ENCODE peak calls at places on chromosomes 1 and 21, in six cellular contexts. A is SK-N-SH, M is HCT116, R is PC-3, E is H9, V is neuronal stem cell. P is an unnamed sample. For H3K9me3, the result is how much of the 10 kb centered on the place peaks cover.

GRCh38 chr1:93827633-93828436 is 51.2 kb downstream of the DNTTIP2 start:
- DNase-seq in A (no peak), E (no peak), R (peak), V (no peak), M (no peak), P (no peak)

GRCh38 chr1:4120557-4121292 is 220.7 kb upstream of the C1orf174 start:
- DNase-seq in A (no peak), E (no peak), V (no peak), R (no peak), M (no peak), P (no peak)

GRCh38 chr1:181119076-181119989 is 30.8 kb downstream of the IER5 start:
- DNase-seq in R (peak), M (peak), E (no peak), A (no peak), V (no peak), P (no peak)

GRCh38 chr1:237712808-237713207 is 177.9 kb downstream of the ZP4 start:
- DNase-seq in A (no peak), E (no peak), M (no peak), R (no peak), V (no peak), P (no peak)

GRCh38 chr1:204262506-204263239 is 48.9 kb upstream of the GOLT1A start:
- DNase-seq in M (no peak), E (no peak), V (no peak), A (no peak), R (no peak), P (no peak)

GRCh38 chr1:206725053-206725963 is 40.6 kb downstream of the MAPKAPK2 start:
- DNase-seq in R (peak), M (peak), A (peak), E (peak), V (peak), P (peak)

GRCh38 chr1:243748227-243748626 is 101.8 kb downstream of the AKT3 start:
- DNase-seq in E (no peak), V (no peak), A (no peak), M (no peak), R (no peak), P (no peak)

GRCh38 chr1:907611-908451 is 15.9 kb upstream of the SAMD11 start:
- DNase-seq in M (no peak), R (no peak), A (peak), V (no peak), E (peak), P (no peak)

GRCh38 chr21:32350211-32350980 is 42.4 kb downstream of the URB1 start:
- DNase-seq in E (peak), M (no peak), V (no peak), A (no peak), R (no peak), P (no peak)

GRCh38 chr1:222390181-222390580 is 157.7 kb downstream of the HHIPL2 start:
- DNase-seq in E (no peak), M (no peak), A (no peak), R (no peak), V (no peak), P (no peak)

GRCh38 chr1:110634455-110635281 is 28.5 kb upstream of the KCNA2 start:
- DNase-seq in V (no peak), M (no peak), R (peak), A (no peak), E (no peak), P (no peak)

GRCh38 chr1:115692224-115692623 is 50.5 kb downstream of the VANGL1 start:
- DNase-seq in R (no peak), V (no peak), E (no peak), A (no peak), M (no peak), P (no peak)

GRCh38 chr1:111769517-111770146 is 13.9 kb downstream of the DDX20 start:
- DNase-seq in V (peak), R (peak), M (peak), E (no peak), A (peak), P (peak)

GRCh38 chr1:214558002-214558770 is 6.8 kb upstream of the PTPN14 start:
- DNase-seq in M (no peak), V (no peak), R (peak), E (no peak), A (no peak), P (peak)

GRCh38 chr21:42071146-42071737 is at the start of gene UMODL1:
- DNase-seq in A (no peak), V (no peak), R (no peak), M (no peak), E (no peak), P (no peak)

GRCh38 chr1:5811419-5811818 is 180.8 kb downstream of the NPHP4 start:
- DNase-seq in E (no peak), R (no peak), V (no peak), A (peak), M (no peak), P (no peak)

GRCh38 chr1:109821221-109821669 is 57.5 kb upstream of the EPS8L3 start:
- DNase-seq in M (no peak), A (no peak), E (peak), V (no peak), R (peak), P (no peak)

GRCh38 chr1:5803851-5804250 is 188.4 kb downstream of the NPHP4 start:
- DNase-seq in A (no peak), E (no peak), V (no peak), R (no peak), M (no peak), P (no peak)

GRCh38 chr1:34846265-34846664 is 13.3 kb downstream of the SMIM12 start:
- DNase-seq in E (no peak), A (no peak), V (no peak), R (no peak), M (no peak), P (no peak)

GRCh38 chr1:97138515-97139032 is 417.0 kb downstream of the PTBP2 start:
- DNase-seq in V (no peak), E (no peak), M (no peak), A (no peak), R (no peak), P (no peak)
- H2AFZ ChIP-seq in V (peak), E (no peak), M (peak), A (no peak), R (peak), P (no peak)

GRCh38 chr1:85936470-85936869 is 220.1 kb downstream of the COL24A1 start:
- DNase-seq in M (no peak), A (no peak), R (no peak), E (no peak), V (no peak), P (no peak)
- H3K9ac ChIP-seq in M (no peak), A (no peak), R (no peak), E (no peak), V (no peak), P (no peak)

GRCh38 chr1:85042413-85042812 is 5.9 kb downstream of the MCOLN3 start:
- DNase-seq in E (no peak), V (no peak), M (no peak), A (no peak), R (no peak), P (no peak)

GRCh38 chr1:85048296-85049064 is at the start of gene MCOLN3:
- DNase-seq in E (peak), R (peak), M (peak), A (peak), V (peak), P (no peak)

GRCh38 chr1:85047472-85048295 is 616 bp downstream of the MCOLN3 start:
- DNase-seq in M (no peak), V (no peak), A (peak), R (no peak), E (peak), P (no peak)

GRCh38 chr1:85049735-85050166 is 1.5 kb upstream of the MCOLN3 start:
- DNase-seq in V (no peak), R (no peak), E (peak), M (no peak), A (no peak), P (no peak)

GRCh38 chr1:85047144-85047471 is 1.2 kb downstream of the MCOLN3 start:
- DNase-seq in E (no peak), M (no peak), A (no peak), V (no peak), R (no peak), P (no peak)
- H3K9me3 ChIP-seq in E (under half), M (under half), A (under half), V (under half), R (under half), P (under half)

GRCh38 chr1:91798241-91798648 is 87.7 kb downstream of the TGFBR3 start:
- DNase-seq in A (no peak), E (no peak), R (no peak), M (no peak), V (no peak), P (no peak)

GRCh38 chr1:91799159-91799558 is 86.8 kb downstream of the TGFBR3 start:
- DNase-seq in R (no peak), A (no peak), E (no peak), V (no peak), M (no peak), P (no peak)

GRCh38 chr1:91799863-91800262 is 86.1 kb downstream of the TGFBR3 start:
- DNase-seq in E (no peak), A (no peak), R (no peak), M (no peak), V (no peak), P (no peak)

GRCh38 chr1:91797164-91797563 is 88.8 kb downstream of the TGFBR3 start:
- DNase-seq in E (no peak), V (no peak), M (no peak), R (no peak), A (no peak), P (no peak)

DNA sequence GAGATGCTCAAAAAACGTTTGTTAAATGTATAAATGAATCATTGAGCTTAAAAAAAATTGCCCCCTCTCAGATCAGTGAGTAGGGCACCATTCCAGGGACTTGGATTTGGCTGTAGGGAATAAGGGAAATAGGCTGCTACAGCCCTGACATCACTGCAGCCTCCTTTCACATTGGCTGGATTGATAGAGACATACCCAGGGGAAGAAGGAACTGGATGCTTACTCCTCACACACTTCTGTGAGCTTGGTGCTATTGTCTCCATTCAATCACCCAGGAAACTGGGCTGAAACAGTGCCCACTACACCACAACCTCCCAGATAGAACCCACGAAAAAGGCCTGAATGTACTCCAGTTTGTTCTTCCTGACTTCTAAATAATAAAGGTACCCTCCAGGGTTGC is 87.2 kb downstream of the TGFBR3 start:
- DNase-seq in M (no peak), A (no peak), V (no peak), R (no peak), E (no peak), P (no peak)
- H2AFZ ChIP-seq in M (no peak), A (no peak), V (no peak), R (no peak), E (no peak), P (no peak)

GRCh38 chr1:99149952-99150351 is 114.3 kb upstream of the PLPPR4 start:
- DNase-seq in A (no peak), V (no peak), E (no peak), M (no peak), R (no peak), P (no peak)
- H3K9ac ChIP-seq in A (no peak), V (no peak), E (no peak), M (no peak), R (no peak), P (no peak)

GRCh38 chr21:24220466-24220865 is 1386.8 kb downstream of the MRPL39 start:
- DNase-seq in A (no peak), M (no peak), R (peak), E (no peak), V (no peak), P (no peak)
- H3K9me3 ChIP-seq in A (under half), M (under half), R (under half), E (under half), V (under half), P (under half)

GRCh38 chr1:56375184-56375837 is 204.1 kb downstream of the PLPP3 start:
- DNase-seq in A (no peak), M (no peak), E (no peak), V (no peak), R (peak), P (no peak)

GRCh38 chr1:56376188-56376984 is 203.0 kb downstream of the PLPP3 start:
- DNase-seq in R (peak), E (peak), A (peak), V (no peak), M (peak), P (no peak)

GRCh38 chr1:56377407-56377806 is 202.0 kb downstream of the PLPP3 start:
- DNase-seq in E (no peak), V (no peak), R (no peak), M (no peak), A (no peak), P (no peak)

GRCh38 chr1:56370513-56370912 is 208.8 kb downstream of the PLPP3 start:
- DNase-seq in M (no peak), E (peak), A (no peak), V (no peak), R (no peak), P (no peak)

GRCh38 chr1:56374026-56374974 is 205.1 kb downstream of the PLPP3 start:
- DNase-seq in V (no peak), E (no peak), R (peak), M (no peak), A (peak), P (no peak)
- H2AFZ ChIP-seq in V (peak), E (no peak), R (no peak), M (no peak), A (peak), P (no peak)

GRCh38 chr1:221035680-221036153 is 156.5 kb downstream of the HLX start:
- DNase-seq in V (no peak), M (no peak), A (no peak), E (no peak), R (peak), P (no peak)
- H3K9ac ChIP-seq in V (no peak), M (no peak), A (peak), E (no peak), R (peak), P (no peak)

GRCh38 chr1:248752981-248753525 is 2.5 kb downstream of the LYPD8 start:
- DNase-seq in A (no peak), V (no peak), R (no peak), M (no peak), E (no peak), P (no peak)
- H3K9me3 ChIP-seq in A (under half), V (under half), R (under half), M (under half), E (half or more), P (under half)

P was measured in Karpas-422.